ENCODE peak calls at places on chromosomes 4 and X, in eight cellular contexts. One of them, this sample, is unnamed.

GRCh38 chr4:113952452-113953029 is 26.9 kb downstream of the ARSJ start:
- DNase-seq in left lung: no peak
- DNase-seq in naive thymus-derived CD4-positive, alpha-beta T cell: no peak
- DNase-seq in mammary epithelial cell: peak; percentile 27
- DNase-seq in GM23248: peak; percentile 63
- DNase-seq in kidney: no peak
- DNase-seq in neuronal stem cell: peak; percentile 54
- DNase-seq in mesendoderm: peak; percentile 84
- DNase-seq in this sample: no peak

GRCh38 chr4:48334900-48335384 is 6.4 kb upstream of the SLAIN2 start:
- DNase-seq in kidney: no peak
- DNase-seq in mesendoderm: no peak
- DNase-seq in naive thymus-derived CD4-positive, alpha-beta T cell: no peak
- DNase-seq in neuronal stem cell: no peak
- DNase-seq in mammary epithelial cell: no peak
- DNase-seq in GM23248: no peak
- DNase-seq in left lung: no peak
- DNase-seq in this sample: no peak

GRCh38 chr4:125070869-125071268 is 243.9 kb upstream of the FAT4 start:
- DNase-seq in neuronal stem cell: no peak
- DNase-seq in kidney: no peak
- DNase-seq in GM23248: no peak
- DNase-seq in mesendoderm: peak; percentile 83
- DNase-seq in naive thymus-derived CD4-positive, alpha-beta T cell: no peak
- DNase-seq in left lung: no peak
- DNase-seq in mammary epithelial cell: no peak
- DNase-seq in this sample: no peak

GRCh38 chr4:151854731-151855130 is 93.9 kb upstream of the GATB start:
- DNase-seq in naive thymus-derived CD4-positive, alpha-beta T cell: no peak
- DNase-seq in mesendoderm: no peak
- DNase-seq in kidney: no peak
- DNase-seq in left lung: no peak
- DNase-seq in neuronal stem cell: no peak
- DNase-seq in mammary epithelial cell: no peak
- DNase-seq in GM23248: peak; percentile 57
- DNase-seq in this sample: no peak

GRCh38 chr4:38804654-38805295 is at the start of gene TLR1:
- DNase-seq in left lung: no peak
- DNase-seq in neuronal stem cell: no peak
- DNase-seq in mesendoderm: peak; percentile 11
- DNase-seq in mammary epithelial cell: peak; percentile 43
- DNase-seq in kidney: no peak
- DNase-seq in GM23248: peak; percentile 56
- DNase-seq in naive thymus-derived CD4-positive, alpha-beta T cell: peak; percentile 54
- DNase-seq in this sample: no peak

GRCh38 chr4:145179201-145179860 is 1.1 kb downstream of the OTUD4 start:
- DNase-seq in left lung: peak; percentile 94
- DNase-seq in kidney: peak; percentile 94
- DNase-seq in mesendoderm: peak; percentile 54
- DNase-seq in neuronal stem cell: no peak
- DNase-seq in naive thymus-derived CD4-positive, alpha-beta T cell: peak; percentile 68
- DNase-seq in mammary epithelial cell: peak; percentile 71
- DNase-seq in GM23248: peak; percentile 85
- DNase-seq in this sample: peak; percentile 69

GRCh38 chrX:39067866-39068265 is 266.6 kb downstream of the MID1IP1 start:
- DNase-seq in kidney: no peak
- DNase-seq in naive thymus-derived CD4-positive, alpha-beta T cell: no peak
- DNase-seq in mesendoderm: no peak
- DNase-seq in neuronal stem cell: no peak
- DNase-seq in left lung: no peak
- DNase-seq in GM23248: no peak
- DNase-seq in mammary epithelial cell: no peak
- DNase-seq in this sample: no peak

GRCh38 chr4:148495463-148495862 is 53.2 kb upstream of the NR3C2 start:
- DNase-seq in mesendoderm: peak; percentile 14
- DNase-seq in naive thymus-derived CD4-positive, alpha-beta T cell: no peak
- DNase-seq in GM23248: no peak
- DNase-seq in mammary epithelial cell: no peak
- DNase-seq in neuronal stem cell: no peak
- DNase-seq in left lung: no peak
- DNase-seq in kidney: no peak
- DNase-seq in this sample: no peak

GRCh38 chr4:86521373-86521969 is 72.6 kb upstream of the PTPN13 start:
- DNase-seq in neuronal stem cell: no peak
- DNase-seq in mesendoderm: peak; percentile 40
- DNase-seq in GM23248: no peak
- DNase-seq in left lung: no peak
- DNase-seq in kidney: no peak
- DNase-seq in mammary epithelial cell: no peak
- DNase-seq in naive thymus-derived CD4-positive, alpha-beta T cell: no peak
- DNase-seq in this sample: no peak

GRCh38 chrX:73615022-73615421 is 52.0 kb downstream of the CHIC1 start:
- DNase-seq in mesendoderm: no peak
- DNase-seq in left lung: no peak
- DNase-seq in naive thymus-derived CD4-positive, alpha-beta T cell: no peak
- DNase-seq in kidney: no peak
- DNase-seq in GM23248: no peak
- DNase-seq in mammary epithelial cell: no peak
- DNase-seq in neuronal stem cell: no peak
- DNase-seq in this sample: no peak

GRCh38 chr4:288891-289290 is 16.4 kb downstream of the ZNF732 start:
- DNase-seq in mesendoderm: no peak
- DNase-seq in kidney: no peak
- DNase-seq in mammary epithelial cell: peak; percentile 9
- DNase-seq in neuronal stem cell: no peak
- DNase-seq in naive thymus-derived CD4-positive, alpha-beta T cell: no peak
- DNase-seq in left lung: no peak
- DNase-seq in GM23248: no peak
- DNase-seq in this sample: no peak

GRCh38 chrX:65098851-65099250 is 122.6 kb upstream of the ZC4H2 start:
- DNase-seq in neuronal stem cell: no peak
- DNase-seq in left lung: no peak
- DNase-seq in naive thymus-derived CD4-positive, alpha-beta T cell: no peak
- DNase-seq in mammary epithelial cell: no peak
- DNase-seq in GM23248: no peak
- DNase-seq in mesendoderm: no peak
- DNase-seq in kidney: no peak
- DNase-seq in this sample: no peak

GRCh38 chr4:57501715-57502114 is 391.5 kb upstream of the IGFBP7 start:
- DNase-seq in GM23248: peak; percentile 38
- DNase-seq in naive thymus-derived CD4-positive, alpha-beta T cell: no peak
- DNase-seq in mammary epithelial cell: peak; percentile 47
- DNase-seq in left lung: no peak
- DNase-seq in mesendoderm: peak; percentile 84
- DNase-seq in kidney: no peak
- DNase-seq in neuronal stem cell: no peak
- DNase-seq in this sample: no peak

GRCh38 chrX:118536687-118537461 is 41.3 kb downstream of the DOCK11 start:
- DNase-seq in mammary epithelial cell: no peak
- DNase-seq in left lung: no peak
- DNase-seq in kidney: no peak
- DNase-seq in mesendoderm: peak; percentile 50
- DNase-seq in naive thymus-derived CD4-positive, alpha-beta T cell: peak; percentile 50
- DNase-seq in neuronal stem cell: no peak
- DNase-seq in GM23248: peak; percentile 31
- DNase-seq in this sample: no peak

GRCh38 chr4:140038031-140038533 is 115.9 kb downstream of the MAML3 start:
- DNase-seq in kidney: no peak
- DNase-seq in mesendoderm: no peak
- DNase-seq in naive thymus-derived CD4-positive, alpha-beta T cell: no peak
- DNase-seq in GM23248: peak; percentile 68
- DNase-seq in left lung: no peak
- DNase-seq in neuronal stem cell: no peak
- DNase-seq in mammary epithelial cell: peak; percentile 51
- DNase-seq in this sample: no peak

GRCh38 chr4:168735735-168736134 is 238.9 kb downstream of the PALLD start:
- DNase-seq in left lung: no peak
- DNase-seq in naive thymus-derived CD4-positive, alpha-beta T cell: no peak
- DNase-seq in kidney: no peak
- DNase-seq in mesendoderm: peak; percentile 27
- DNase-seq in mammary epithelial cell: no peak
- DNase-seq in neuronal stem cell: no peak
- DNase-seq in GM23248: no peak
- DNase-seq in this sample: no peak

DNA sequence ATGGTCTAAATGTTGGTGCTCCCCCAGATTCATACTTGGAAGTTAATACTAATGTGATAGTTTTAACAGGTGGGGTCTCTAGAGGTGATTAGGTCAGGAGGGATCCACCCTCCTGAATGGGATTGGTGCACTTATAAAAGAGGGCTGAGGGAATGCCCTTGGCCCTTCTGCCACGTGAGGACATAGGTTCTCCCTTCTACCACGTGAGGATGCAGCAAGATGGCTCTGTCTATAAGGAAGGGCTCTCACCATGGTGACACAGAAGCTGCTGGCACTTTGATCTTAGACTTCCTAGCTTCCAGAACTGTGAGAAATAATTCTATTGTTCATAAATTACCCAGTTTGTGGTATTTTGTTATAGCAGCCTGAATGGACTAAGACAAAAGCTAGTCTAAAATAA is 1.1 kb downstream of the AADAT start:
- DNase-seq in naive thymus-derived CD4-positive, alpha-beta T cell: no peak
- DNase-seq in mesendoderm: peak; percentile 36
- DNase-seq in neuronal stem cell: no peak
- DNase-seq in kidney: no peak
- DNase-seq in left lung: no peak
- DNase-seq in GM23248: no peak
- DNase-seq in mammary epithelial cell: no peak
- DNase-seq in this sample: no peak
- H3K4me3 ChIP-seq in naive thymus-derived CD4-positive, alpha-beta T cell: no peak overlapping the region
- H3K4me3 ChIP-seq in mesendoderm: peak overlapping the region; percentile 56
- H3K4me3 ChIP-seq in neuronal stem cell: no peak overlapping the region
- H3K4me3 ChIP-seq in kidney: peak overlapping the region; percentile 80
- H3K4me3 ChIP-seq in left lung: peak overlapping the region; percentile 49
- H3K4me3 ChIP-seq in GM23248: peak overlapping the region; percentile 77
- H3K4me3 ChIP-seq in mammary epithelial cell: peak overlapping the region; percentile 78
- H3K4me3 ChIP-seq in this sample: no peak overlapping the region

DNA sequence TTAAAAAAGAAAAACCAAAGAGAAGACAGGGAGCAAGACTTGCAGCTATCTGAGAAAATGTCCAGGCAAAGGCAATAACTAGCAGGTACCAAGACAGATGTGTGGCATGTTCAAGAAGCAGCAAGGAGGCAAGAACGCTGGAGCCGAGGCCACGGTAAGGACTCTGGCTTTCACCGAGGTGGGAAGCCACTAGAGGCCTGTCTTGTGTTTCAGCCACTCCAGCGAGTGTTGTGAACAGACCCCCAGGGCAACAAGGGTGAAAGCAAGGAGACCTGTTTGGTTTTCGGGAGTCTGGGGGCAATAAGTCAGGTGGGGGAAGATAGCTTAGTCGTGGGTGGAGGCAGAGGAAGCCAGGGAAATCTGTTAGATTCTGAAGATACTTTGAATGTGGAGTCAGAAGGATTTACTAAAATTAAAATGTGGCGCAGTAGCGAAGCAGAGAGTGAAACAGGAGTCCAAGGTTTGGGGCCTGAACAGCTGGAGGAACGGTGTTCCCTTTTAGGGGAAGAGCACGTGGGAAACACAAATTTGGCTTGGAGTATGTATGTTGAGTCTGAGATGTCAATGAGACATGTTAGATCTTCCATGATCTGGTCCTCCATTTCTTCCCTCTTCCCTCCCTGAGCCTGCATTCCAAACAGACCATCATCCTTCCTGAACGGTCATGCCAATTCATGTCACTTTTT is 3.1 kb downstream of the WDR1 start:
- DNase-seq in neuronal stem cell: no peak
- DNase-seq in left lung: no peak
- DNase-seq in kidney: no peak
- DNase-seq in mammary epithelial cell: no peak
- DNase-seq in GM23248: no peak
- DNase-seq in naive thymus-derived CD4-positive, alpha-beta T cell: no peak
- DNase-seq in mesendoderm: no peak
- DNase-seq in this sample: no peak
- H3K4me1 ChIP-seq in neuronal stem cell: peaks cover 13% of the 10 kb centered on the region
- H3K4me1 ChIP-seq in left lung: peaks cover 34% of the 10 kb centered on the region
- H3K4me1 ChIP-seq in kidney: peaks cover 28% of the 10 kb centered on the region
- H3K4me1 ChIP-seq in mammary epithelial cell: peaks cover 63% of the 10 kb centered on the region
- H3K4me1 ChIP-seq in GM23248: peaks cover 55% of the 10 kb centered on the region
- H3K4me1 ChIP-seq in naive thymus-derived CD4-positive, alpha-beta T cell: peaks cover 78% of the 10 kb centered on the region
- H3K4me1 ChIP-seq in mesendoderm: peaks cover 9% of the 10 kb centered on the region
- H3K4me1 ChIP-seq in this sample: peaks cover 71% of the 10 kb centered on the region

GRCh38 chrX:14497184-14497666 is 32.1 kb upstream of the GLRA2 start:
- DNase-seq in mammary epithelial cell: no peak
- DNase-seq in mesendoderm: no peak
- DNase-seq in GM23248: peak; percentile 31
- DNase-seq in naive thymus-derived CD4-positive, alpha-beta T cell: no peak
- DNase-seq in neuronal stem cell: no peak
- DNase-seq in left lung: no peak
- DNase-seq in kidney: no peak
- DNase-seq in this sample: no peak
- H3K4me3 ChIP-seq in mammary epithelial cell: no peak overlapping the region
- H3K4me3 ChIP-seq in mesendoderm: no peak overlapping the region
- H3K4me3 ChIP-seq in GM23248: peak overlapping the region; percentile 64
- H3K4me3 ChIP-seq in naive thymus-derived CD4-positive, alpha-beta T cell: peak overlapping the region; percentile 55
- H3K4me3 ChIP-seq in neuronal stem cell: no peak overlapping the region
- H3K4me3 ChIP-seq in left lung: no peak overlapping the region
- H3K4me3 ChIP-seq in kidney: peak overlapping the region; percentile 39
- H3K4me3 ChIP-seq in this sample: peak overlapping the region; percentile 43

DNA sequence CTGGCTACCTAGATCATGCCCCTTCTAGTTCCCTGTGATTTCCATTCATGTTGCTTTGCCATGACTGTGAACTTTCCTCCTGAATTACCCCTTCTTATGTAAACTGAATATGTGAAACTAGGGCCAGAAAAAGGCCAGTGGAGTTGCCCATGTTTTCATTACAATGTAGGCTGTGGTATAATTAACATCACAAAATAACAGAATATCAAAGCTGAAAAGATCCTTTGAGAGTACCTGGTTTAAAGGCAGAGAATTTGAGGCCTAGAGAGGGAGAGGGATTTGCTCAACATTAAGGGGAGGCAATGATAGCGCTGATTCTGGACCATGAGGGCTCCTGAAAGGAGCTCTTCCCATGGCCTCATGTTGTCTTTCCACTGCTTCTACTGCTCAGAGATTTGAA is 392.2 kb downstream of the OPHN1 start:
- DNase-seq in GM23248: no peak
- DNase-seq in kidney: no peak
- DNase-seq in naive thymus-derived CD4-positive, alpha-beta T cell: no peak
- DNase-seq in left lung: no peak
- DNase-seq in mesendoderm: no peak
- DNase-seq in neuronal stem cell: no peak
- DNase-seq in mammary epithelial cell: no peak
- DNase-seq in this sample: no peak
- H3K4me1 ChIP-seq in GM23248: no peaks in the 10 kb centered on the region
- H3K4me1 ChIP-seq in kidney: no peaks in the 10 kb centered on the region
- H3K4me1 ChIP-seq in naive thymus-derived CD4-positive, alpha-beta T cell: no peaks in the 10 kb centered on the region
- H3K4me1 ChIP-seq in left lung: no peaks in the 10 kb centered on the region
- H3K4me1 ChIP-seq in mesendoderm: no peaks in the 10 kb centered on the region
- H3K4me1 ChIP-seq in neuronal stem cell: no peaks in the 10 kb centered on the region
- H3K4me1 ChIP-seq in mammary epithelial cell: no peaks in the 10 kb centered on the region
- H3K4me1 ChIP-seq in this sample: no peaks in the 10 kb centered on the region

GRCh38 chr4:9816285-9816684 is 34.9 kb downstream of the DRD5 start:
- DNase-seq in left lung: no peak
- DNase-seq in kidney: no peak
- DNase-seq in naive thymus-derived CD4-positive, alpha-beta T cell: no peak
- DNase-seq in GM23248: no peak
- DNase-seq in mammary epithelial cell: no peak
- DNase-seq in neuronal stem cell: no peak
- DNase-seq in mesendoderm: no peak
- DNase-seq in this sample: no peak

GRCh38 chr4:9825049-9825448 is 43.6 kb downstream of the DRD5 start:
- DNase-seq in left lung: no peak
- DNase-seq in naive thymus-derived CD4-positive, alpha-beta T cell: no peak
- DNase-seq in neuronal stem cell: no peak
- DNase-seq in mesendoderm: no peak
- DNase-seq in mammary epithelial cell: no peak
- DNase-seq in kidney: no peak
- DNase-seq in GM23248: no peak
- DNase-seq in this sample: no peak

GRCh38 chr4:9820343-9820742 is 38.9 kb downstream of the DRD5 start:
- DNase-seq in neuronal stem cell: no peak
- DNase-seq in kidney: no peak
- DNase-seq in left lung: no peak
- DNase-seq in mammary epithelial cell: no peak
- DNase-seq in naive thymus-derived CD4-positive, alpha-beta T cell: no peak
- DNase-seq in GM23248: no peak
- DNase-seq in mesendoderm: no peak
- DNase-seq in this sample: no peak
- H3K4me3 ChIP-seq in neuronal stem cell: no peak overlapping the region
- H3K4me3 ChIP-seq in kidney: no peak overlapping the region
- H3K4me3 ChIP-seq in left lung: no peak overlapping the region
- H3K4me3 ChIP-seq in mammary epithelial cell: no peak overlapping the region
- H3K4me3 ChIP-seq in naive thymus-derived CD4-positive, alpha-beta T cell: no peak overlapping the region
- H3K4me3 ChIP-seq in GM23248: no peak overlapping the region
- H3K4me3 ChIP-seq in mesendoderm: no peak overlapping the region
- H3K4me3 ChIP-seq in this sample: no peak overlapping the region

This sample was measured in effector memory CD4-positive, alpha-beta T cell.